ENCODE peak calls at places on chromosomes 13 and 19, in six cellular contexts. H is left lung, Y is type B pancreatic cell, V is mucosa of descending colon, G is AG10803, U is GM13977. K is an unnamed sample.

GRCh38 chr13:52371736-52372247 is 34.2 kb downstream of the THSD1 start:
- DNase-seq in Y (no peak), V (no peak), G (peak; percentile 48), H (no peak), U (no peak), K (no peak)

GRCh38 chr19:45352062-45352461 is 11.5 kb downstream of the KLC3 start:
- DNase-seq in H (no peak), G (no peak), U (no peak), Y (no peak), V (no peak), K (no peak)

GRCh38 chr19:29385191-29385795 is 140.5 kb upstream of the VSTM2B start:
- DNase-seq in H (no peak), U (no peak), V (no peak), G (no peak), Y (no peak), K (no peak)

GRCh38 chr13:28401303-28402056 is 93.4 kb downstream of the FLT1 start:
- DNase-seq in H (no peak), U (peak; percentile 32), G (peak; percentile 84), V (no peak), Y (no peak), K (no peak)

GRCh38 chr13:32650705-32651311 is 64.6 kb downstream of the PDS5B start:
- DNase-seq in V (no peak), U (peak; percentile 40), H (no peak), Y (no peak), G (peak; percentile 63), K (peak; percentile 82)

GRCh38 chr13:110661256-110661655 is 44.7 kb downstream of the CARS2 start:
- DNase-seq in U (no peak), G (no peak), Y (no peak), V (no peak), H (no peak), K (no peak)

GRCh38 chr13:113947321-113948033 is 26.4 kb downstream of the C13orf46 start:
- DNase-seq in H (no peak), G (peak; percentile 81), V (peak; percentile 74), Y (no peak), U (no peak), K (no peak)

GRCh38 chr19:29271911-29272310 is 59.0 kb upstream of the UQCRFS1 start:
- DNase-seq in H (no peak), V (no peak), Y (no peak), G (no peak), U (no peak), K (no peak)

GRCh38 chr13:79853258-79853657 is 372.3 kb downstream of the NDFIP2 start:
- DNase-seq in Y (no peak), G (no peak), U (no peak), V (no peak), H (no peak), K (no peak)

GRCh38 chr13:50936681-50937080 is 27.1 kb downstream of the RNASEH2B start:
- DNase-seq in H (no peak), Y (no peak), U (no peak), G (peak; percentile 42), V (no peak), K (no peak)

GRCh38 chr13:59094149-59094548 is 1069.6 kb downstream of the DIAPH3 start:
- DNase-seq in V (no peak), Y (no peak), G (no peak), H (no peak), U (no peak), K (no peak)

GRCh38 chr19:18610556-18611326 is 1.9 kb upstream of the TMEM59L start:
- DNase-seq in U (peak; percentile 31), H (no peak), G (no peak), V (no peak), Y (no peak), K (no peak)

GRCh38 chr13:32969516-32969941 is 46.7 kb upstream of the KL start:
- DNase-seq in V (no peak), U (peak; percentile 49), H (no peak), G (peak; percentile 53), Y (no peak), K (peak; percentile 4)

GRCh38 chr13:110561335-110562033 is at the start of gene RAB20:
- DNase-seq in Y (peak; percentile 79), U (peak; percentile 91), G (peak; percentile 75), H (peak; percentile 94), V (peak; percentile 93), K (peak; percentile 69)

GRCh38 chr13:46896346-46897138 is at the start of gene HTR2A:
- DNase-seq in V (no peak), U (no peak), G (peak; percentile 46), Y (no peak), H (no peak), K (peak; percentile 6)

GRCh38 chr19:27774827-27775226 is 1438.1 kb downstream of the UQCRFS1 start:
- DNase-seq in V (no peak), H (no peak), G (no peak), U (no peak), Y (peak; percentile 58), K (peak; percentile 50)
- TF ChIP-seq CTCF in V (no peak), H (no peak), G (peak; percentile 11), U (peak; percentile 33), Y (peak; percentile 23), K (peak; percentile 48)

GRCh38 chr13:36606060-36606459 is 67.8 kb upstream of the SERTM1 start:
- DNase-seq in V (no peak), H (no peak), Y (no peak), G (no peak), U (no peak), K (no peak)
- TF ChIP-seq CTCF in V (no peak), H (no peak), Y (no peak), G (no peak), U (no peak), K (no peak)

GRCh38 chr19:47768604-47769003 is 9.9 kb upstream of the SELENOW start:
- DNase-seq in U (no peak), Y (no peak), G (no peak), H (no peak), V (no peak), K (no peak)
- TF ChIP-seq CTCF in U (no peak), Y (no peak), G (peak; percentile 3), H (no peak), V (no peak), K (no peak)

GRCh38 chr13:95707442-95708389 is 30.8 kb downstream of the DNAJC3 start:
- DNase-seq in G (no peak), V (no peak), Y (no peak), H (no peak), U (no peak), K (no peak)

GRCh38 chr13:95707035-95707434 is 30.1 kb downstream of the DNAJC3 start:
- DNase-seq in H (no peak), G (no peak), U (no peak), Y (no peak), V (no peak), K (no peak)

GRCh38 chr13:95708390-95708774 is 31.4 kb downstream of the DNAJC3 start:
- DNase-seq in H (no peak), V (no peak), G (no peak), U (no peak), Y (no peak), K (no peak)

GRCh38 chr13:95706356-95706755 is 29.4 kb downstream of the DNAJC3 start:
- DNase-seq in H (no peak), V (no peak), U (no peak), Y (no peak), G (no peak), K (no peak)

DNA sequence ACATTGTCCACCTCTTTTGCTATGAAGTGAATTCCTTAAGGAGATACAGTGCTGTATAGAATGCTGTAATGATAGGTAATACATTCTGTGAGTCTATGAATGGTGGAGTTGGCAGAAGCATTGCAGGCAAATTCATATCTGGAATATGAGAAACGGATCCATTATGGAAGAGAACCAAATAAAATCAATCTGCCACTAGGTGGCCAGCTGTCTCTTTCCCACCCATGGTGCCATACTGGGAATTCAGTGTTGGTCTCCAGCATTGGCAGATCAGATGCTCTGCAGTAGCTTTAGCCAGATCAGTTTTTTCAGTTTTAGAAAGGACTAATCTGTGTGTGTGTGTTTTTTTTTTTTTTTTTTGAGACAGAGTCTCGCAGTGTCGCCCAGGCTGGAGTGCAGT is 27.6 kb downstream of the DNAJC3 start:
- DNase-seq in V (no peak), G (no peak), Y (no peak), U (no peak), H (no peak), K (no peak)
- TF ChIP-seq CTCF in V (no peak), G (no peak), Y (peak; percentile 61), U (peak; percentile 19), H (peak; percentile 24), K (no peak)

DNA sequence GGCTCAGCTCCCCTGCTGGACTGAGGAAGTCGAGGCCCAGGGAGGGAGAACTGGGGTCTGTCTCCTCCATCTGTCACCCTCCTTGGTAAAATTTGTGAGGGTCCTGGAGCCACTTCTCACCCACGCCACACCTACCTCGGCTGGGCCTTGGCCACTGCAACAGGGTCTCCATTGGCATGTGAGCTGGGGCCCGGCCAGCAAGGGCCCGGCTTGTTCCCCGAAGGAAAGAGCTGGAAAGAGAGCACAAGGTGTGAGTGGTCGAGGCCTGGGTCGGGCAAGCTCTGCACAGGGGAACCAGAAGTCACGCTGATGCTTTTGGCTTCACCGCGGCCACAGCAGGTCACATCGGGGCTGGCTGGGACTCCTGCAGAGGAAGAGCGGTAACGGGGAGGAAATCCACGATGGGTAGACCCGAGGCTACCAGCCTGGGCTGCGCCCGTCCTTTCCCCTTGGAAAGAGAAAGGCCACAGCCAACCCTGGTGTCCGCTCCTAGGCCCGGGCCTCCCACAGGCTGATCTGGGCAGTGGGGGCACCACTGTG is 9.0 kb downstream of the NANOS3 start:
- DNase-seq in H (no peak), V (peak; percentile 45), Y (no peak), U (no peak), G (no peak), K (no peak)
- TF ChIP-seq CTCF in H (no peak), V (no peak), Y (no peak), U (no peak), G (no peak), K (no peak)

K was measured in activated CD8-positive, alpha-beta T cell treated with anti-CD3 and anti-CD28 coated beads for 36 hours.